ENCODE peak calls at places on chromosomes 12 and 14, in six cellular contexts. One of them, this sample, is unnamed.

GRCh38 chr14:76647699-76648298 is 113.5 kb upstream of the VASH1 start:
- DNase-seq in cardiac muscle cell: peak
- DNase-seq in CD8-positive, alpha-beta T cell: no peak
- DNase-seq in activated T-helper 1 cell treated with Interleukin-2 at 50 U/mL for 16 hours: no peak
- DNase-seq in Peyer's patch: peak
- DNase-seq in mucosa of descending colon: peak
- DNase-seq in this sample: peak

GRCh38 chr14:75153295-75153694 is 23.1 kb downstream of the TMED10 start:
- DNase-seq in cardiac muscle cell: no peak
- DNase-seq in CD8-positive, alpha-beta T cell: no peak
- DNase-seq in activated T-helper 1 cell treated with Interleukin-2 at 50 U/mL for 16 hours: no peak
- DNase-seq in Peyer's patch: no peak
- DNase-seq in mucosa of descending colon: no peak
- DNase-seq in this sample: no peak

GRCh38 chr14:60658116-60658515 is 8.8 kb upstream of the SIX1 start:
- DNase-seq in cardiac muscle cell: no peak
- DNase-seq in CD8-positive, alpha-beta T cell: no peak
- DNase-seq in activated T-helper 1 cell treated with Interleukin-2 at 50 U/mL for 16 hours: no peak
- DNase-seq in Peyer's patch: no peak
- DNase-seq in mucosa of descending colon: no peak
- DNase-seq in this sample: no peak

GRCh38 chr14:64801800-64802199 is 77.9 kb downstream of the SPTB start:
- DNase-seq in cardiac muscle cell: peak
- DNase-seq in CD8-positive, alpha-beta T cell: no peak
- DNase-seq in activated T-helper 1 cell treated with Interleukin-2 at 50 U/mL for 16 hours: no peak
- DNase-seq in Peyer's patch: no peak
- DNase-seq in mucosa of descending colon: peak
- DNase-seq in this sample: peak

GRCh38 chr14:98785578-98785977 is 486.4 kb downstream of the BCL11B start:
- DNase-seq in cardiac muscle cell: no peak
- DNase-seq in CD8-positive, alpha-beta T cell: no peak
- DNase-seq in activated T-helper 1 cell treated with Interleukin-2 at 50 U/mL for 16 hours: no peak
- DNase-seq in Peyer's patch: no peak
- DNase-seq in mucosa of descending colon: no peak
- DNase-seq in this sample: no peak

GRCh38 chr12:52573743-52574142 is at the start of gene KRT74:
- DNase-seq in cardiac muscle cell: no peak
- DNase-seq in CD8-positive, alpha-beta T cell: no peak
- DNase-seq in activated T-helper 1 cell treated with Interleukin-2 at 50 U/mL for 16 hours: no peak
- DNase-seq in Peyer's patch: no peak
- DNase-seq in mucosa of descending colon: no peak
- DNase-seq in this sample: no peak

GRCh38 chr12:25083211-25083610 is 111.7 kb downstream of the DNAI7 start:
- DNase-seq in cardiac muscle cell: peak
- DNase-seq in CD8-positive, alpha-beta T cell: no peak
- DNase-seq in activated T-helper 1 cell treated with Interleukin-2 at 50 U/mL for 16 hours: no peak
- DNase-seq in Peyer's patch: no peak
- DNase-seq in mucosa of descending colon: no peak
- DNase-seq in this sample: no peak

GRCh38 chr12:39490500-39491276 is 47.8 kb upstream of the KIF21A start:
- DNase-seq in cardiac muscle cell: peak
- DNase-seq in CD8-positive, alpha-beta T cell: no peak
- DNase-seq in activated T-helper 1 cell treated with Interleukin-2 at 50 U/mL for 16 hours: no peak
- DNase-seq in Peyer's patch: no peak
- DNase-seq in mucosa of descending colon: no peak
- DNase-seq in this sample: peak

GRCh38 chr12:57479376-57480115 is at the start of gene ARHGAP9:
- DNase-seq in cardiac muscle cell: no peak
- DNase-seq in CD8-positive, alpha-beta T cell: peak
- DNase-seq in activated T-helper 1 cell treated with Interleukin-2 at 50 U/mL for 16 hours: no peak
- DNase-seq in Peyer's patch: peak
- DNase-seq in mucosa of descending colon: no peak
- DNase-seq in this sample: no peak

GRCh38 chr12:77630341-77630740 is 200.4 kb upstream of the NAV3 start:
- DNase-seq in cardiac muscle cell: no peak
- DNase-seq in CD8-positive, alpha-beta T cell: no peak
- DNase-seq in activated T-helper 1 cell treated with Interleukin-2 at 50 U/mL for 16 hours: no peak
- DNase-seq in Peyer's patch: no peak
- DNase-seq in mucosa of descending colon: no peak
- DNase-seq in this sample: peak

GRCh38 chr12:116215021-116215420 is 62.5 kb downstream of the MED13L start:
- DNase-seq in cardiac muscle cell: no peak
- DNase-seq in CD8-positive, alpha-beta T cell: no peak
- DNase-seq in activated T-helper 1 cell treated with Interleukin-2 at 50 U/mL for 16 hours: no peak
- DNase-seq in Peyer's patch: no peak
- DNase-seq in mucosa of descending colon: no peak
- DNase-seq in this sample: no peak

GRCh38 chr14:93752980-93753561 is 35.2 kb downstream of the PRIMA1 start:
- DNase-seq in cardiac muscle cell: no peak
- DNase-seq in CD8-positive, alpha-beta T cell: no peak
- DNase-seq in activated T-helper 1 cell treated with Interleukin-2 at 50 U/mL for 16 hours: no peak
- DNase-seq in Peyer's patch: no peak
- DNase-seq in mucosa of descending colon: no peak
- DNase-seq in this sample: no peak

GRCh38 chr14:101821528-101821927 is 60.0 kb downstream of the PPP2R5C start:
- DNase-seq in cardiac muscle cell: no peak
- DNase-seq in CD8-positive, alpha-beta T cell: no peak
- DNase-seq in activated T-helper 1 cell treated with Interleukin-2 at 50 U/mL for 16 hours: no peak
- DNase-seq in Peyer's patch: peak
- DNase-seq in mucosa of descending colon: no peak
- DNase-seq in this sample: no peak

GRCh38 chr12:5066251-5066650 is 22.6 kb downstream of the KCNA5 start:
- DNase-seq in cardiac muscle cell: no peak
- DNase-seq in CD8-positive, alpha-beta T cell: no peak
- DNase-seq in activated T-helper 1 cell treated with Interleukin-2 at 50 U/mL for 16 hours: no peak
- DNase-seq in Peyer's patch: no peak
- DNase-seq in mucosa of descending colon: no peak
- DNase-seq in this sample: no peak

GRCh38 chr14:43539210-43539609 is 967.9 kb downstream of the FSCB start:
- DNase-seq in cardiac muscle cell: peak
- DNase-seq in CD8-positive, alpha-beta T cell: no peak
- DNase-seq in activated T-helper 1 cell treated with Interleukin-2 at 50 U/mL for 16 hours: no peak
- DNase-seq in Peyer's patch: no peak
- DNase-seq in mucosa of descending colon: peak
- DNase-seq in this sample: peak

GRCh38 chr12:121925361-121925725 is 7.0 kb downstream of the CFAP251 start:
- DNase-seq in cardiac muscle cell: peak
- DNase-seq in CD8-positive, alpha-beta T cell: no peak
- DNase-seq in activated T-helper 1 cell treated with Interleukin-2 at 50 U/mL for 16 hours: no peak
- DNase-seq in Peyer's patch: no peak
- DNase-seq in mucosa of descending colon: no peak
- DNase-seq in this sample: no peak

GRCh38 chr12:27572486-27573255 is 48.7 kb downstream of the PPFIBP1 start:
- DNase-seq in cardiac muscle cell: no peak
- DNase-seq in CD8-positive, alpha-beta T cell: no peak
- DNase-seq in activated T-helper 1 cell treated with Interleukin-2 at 50 U/mL for 16 hours: no peak
- DNase-seq in Peyer's patch: no peak
- DNase-seq in mucosa of descending colon: no peak
- DNase-seq in this sample: no peak

GRCh38 chr12:96083020-96083489 is 47.7 kb upstream of the LTA4H start:
- DNase-seq in cardiac muscle cell: no peak
- DNase-seq in CD8-positive, alpha-beta T cell: no peak
- DNase-seq in activated T-helper 1 cell treated with Interleukin-2 at 50 U/mL for 16 hours: no peak
- DNase-seq in Peyer's patch: no peak
- DNase-seq in mucosa of descending colon: no peak
- DNase-seq in this sample: peak

GRCh38 chr12:124248862-124249825 is 45.7 kb upstream of the RFLNA start:
- DNase-seq in cardiac muscle cell: no peak
- DNase-seq in CD8-positive, alpha-beta T cell: no peak
- DNase-seq in activated T-helper 1 cell treated with Interleukin-2 at 50 U/mL for 16 hours: no peak
- DNase-seq in Peyer's patch: no peak
- DNase-seq in mucosa of descending colon: no peak
- DNase-seq in this sample: no peak

GRCh38 chr12:93002278-93003054 is 73.4 kb upstream of the EEA1 start:
- DNase-seq in cardiac muscle cell: peak
- DNase-seq in CD8-positive, alpha-beta T cell: no peak
- DNase-seq in activated T-helper 1 cell treated with Interleukin-2 at 50 U/mL for 16 hours: no peak
- DNase-seq in Peyer's patch: no peak
- DNase-seq in mucosa of descending colon: no peak
- DNase-seq in this sample: peak

GRCh38 chr12:131114942-131115584 is 161.4 kb downstream of the ADGRD1 start:
- DNase-seq in cardiac muscle cell: peak
- DNase-seq in CD8-positive, alpha-beta T cell: no peak
- DNase-seq in activated T-helper 1 cell treated with Interleukin-2 at 50 U/mL for 16 hours: no peak
- DNase-seq in Peyer's patch: no peak
- DNase-seq in mucosa of descending colon: no peak
- DNase-seq in this sample: no peak

GRCh38 chr14:103118663-103119404 is 4.4 kb upstream of the TNFAIP2 start:
- DNase-seq in cardiac muscle cell: no peak
- DNase-seq in CD8-positive, alpha-beta T cell: no peak
- DNase-seq in activated T-helper 1 cell treated with Interleukin-2 at 50 U/mL for 16 hours: no peak
- DNase-seq in Peyer's patch: peak
- DNase-seq in mucosa of descending colon: peak
- DNase-seq in this sample: no peak

GRCh38 chr14:99163446-99163845 is 108.6 kb downstream of the BCL11B start:
- DNase-seq in cardiac muscle cell: no peak
- DNase-seq in CD8-positive, alpha-beta T cell: no peak
- DNase-seq in activated T-helper 1 cell treated with Interleukin-2 at 50 U/mL for 16 hours: no peak
- DNase-seq in Peyer's patch: no peak
- DNase-seq in mucosa of descending colon: no peak
- DNase-seq in this sample: no peak

GRCh38 chr14:56124296-56124695 is 6.1 kb downstream of the PELI2 start:
- DNase-seq in cardiac muscle cell: no peak
- DNase-seq in CD8-positive, alpha-beta T cell: no peak
- DNase-seq in activated T-helper 1 cell treated with Interleukin-2 at 50 U/mL for 16 hours: no peak
- DNase-seq in Peyer's patch: no peak
- DNase-seq in mucosa of descending colon: no peak
- DNase-seq in this sample: no peak

GRCh38 chr14:100860556-100861187 is 34.8 kb downstream of the MEG3 start:
- DNase-seq in cardiac muscle cell: no peak
- DNase-seq in CD8-positive, alpha-beta T cell: no peak
- DNase-seq in activated T-helper 1 cell treated with Interleukin-2 at 50 U/mL for 16 hours: no peak
- DNase-seq in Peyer's patch: no peak
- DNase-seq in mucosa of descending colon: no peak
- DNase-seq in this sample: no peak

GRCh38 chr12:3933819-3934192 is 60.6 kb upstream of the PARP11 start:
- DNase-seq in cardiac muscle cell: no peak
- DNase-seq in CD8-positive, alpha-beta T cell: no peak
- DNase-seq in activated T-helper 1 cell treated with Interleukin-2 at 50 U/mL for 16 hours: no peak
- DNase-seq in Peyer's patch: no peak
- DNase-seq in mucosa of descending colon: no peak
- DNase-seq in this sample: no peak

GRCh38 chr14:90281261-90281660 is 24.9 kb downstream of the PSMC1 start:
- DNase-seq in cardiac muscle cell: peak
- DNase-seq in CD8-positive, alpha-beta T cell: no peak
- DNase-seq in activated T-helper 1 cell treated with Interleukin-2 at 50 U/mL for 16 hours: no peak
- DNase-seq in Peyer's patch: no peak
- DNase-seq in mucosa of descending colon: no peak
- DNase-seq in this sample: peak

GRCh38 chr14:24425704-24426103 is 3.8 kb downstream of the CBLN3 start:
- DNase-seq in cardiac muscle cell: peak
- DNase-seq in CD8-positive, alpha-beta T cell: no peak
- DNase-seq in activated T-helper 1 cell treated with Interleukin-2 at 50 U/mL for 16 hours: no peak
- DNase-seq in Peyer's patch: no peak
- DNase-seq in mucosa of descending colon: no peak
- DNase-seq in this sample: peak

GRCh38 chr12:52119398-52120254 is 40.1 kb downstream of the SMIM41 start:
- DNase-seq in cardiac muscle cell: peak
- DNase-seq in CD8-positive, alpha-beta T cell: no peak
- DNase-seq in activated T-helper 1 cell treated with Interleukin-2 at 50 U/mL for 16 hours: no peak
- DNase-seq in Peyer's patch: peak
- DNase-seq in mucosa of descending colon: peak
- DNase-seq in this sample: peak

GRCh38 chr12:23694920-23695319 is 254.6 kb downstream of the SOX5 start:
- DNase-seq in cardiac muscle cell: no peak
- DNase-seq in CD8-positive, alpha-beta T cell: no peak
- DNase-seq in activated T-helper 1 cell treated with Interleukin-2 at 50 U/mL for 16 hours: no peak
- DNase-seq in Peyer's patch: no peak
- DNase-seq in mucosa of descending colon: no peak
- DNase-seq in this sample: no peak

GRCh38 chr14:50599700-50600444 is 39.9 kb downstream of the ATL1 start:
- DNase-seq in cardiac muscle cell: peak
- DNase-seq in CD8-positive, alpha-beta T cell: no peak
- DNase-seq in activated T-helper 1 cell treated with Interleukin-2 at 50 U/mL for 16 hours: no peak
- DNase-seq in Peyer's patch: no peak
- DNase-seq in mucosa of descending colon: peak
- DNase-seq in this sample: peak

GRCh38 chr14:49999216-49999761 is 106.4 kb downstream of the ARF6 start:
- DNase-seq in cardiac muscle cell: peak
- DNase-seq in CD8-positive, alpha-beta T cell: peak
- DNase-seq in activated T-helper 1 cell treated with Interleukin-2 at 50 U/mL for 16 hours: peak
- DNase-seq in Peyer's patch: peak
- DNase-seq in mucosa of descending colon: peak
- DNase-seq in this sample: peak

GRCh38 chr12:79706676-79707075 is 15.9 kb upstream of the PAWR start:
- DNase-seq in cardiac muscle cell: no peak
- DNase-seq in CD8-positive, alpha-beta T cell: no peak
- DNase-seq in activated T-helper 1 cell treated with Interleukin-2 at 50 U/mL for 16 hours: no peak
- DNase-seq in Peyer's patch: no peak
- DNase-seq in mucosa of descending colon: no peak
- DNase-seq in this sample: peak

GRCh38 chr14:76349993-76350392 is 25.9 kb upstream of the ESRRB start:
- DNase-seq in cardiac muscle cell: no peak
- DNase-seq in CD8-positive, alpha-beta T cell: no peak
- DNase-seq in activated T-helper 1 cell treated with Interleukin-2 at 50 U/mL for 16 hours: no peak
- DNase-seq in Peyer's patch: no peak
- DNase-seq in mucosa of descending colon: no peak
- DNase-seq in this sample: no peak

GRCh38 chr14:85516239-85517112 is 13.5 kb upstream of the FLRT2 start:
- DNase-seq in cardiac muscle cell: peak
- DNase-seq in CD8-positive, alpha-beta T cell: no peak
- DNase-seq in activated T-helper 1 cell treated with Interleukin-2 at 50 U/mL for 16 hours: no peak
- DNase-seq in Peyer's patch: no peak
- DNase-seq in mucosa of descending colon: no peak
- DNase-seq in this sample: peak

This sample was measured in epithelial cell of esophagus.